ENCODE peak calls at places on chromosomes 4 and X, in nine cellular contexts. H is astrocyte of the spinal cord; I is CD4-positive, alpha-beta T cell; T is ELF-1; C is C1 segment of cervical spinal cord; L is germinal center; V is HT1080; Q is dermis blood vessel endothelial cell; G is NCI-H1436. J is an unnamed sample.

GRCh38 chr4:32858971-32859370 is 2138.8 kb downstream of the PCDH7 start:
- DNase-seq in Q (no peak), L (no peak), H (peak), C (no peak), I (no peak), V (peak), T (no peak), G (no peak), J (no peak)

GRCh38 chrX:127888767-127889166 is 163.4 kb downstream of the ACTRT1 start:
- DNase-seq in L (no peak), G (no peak), H (no peak), Q (no peak), T (no peak), I (no peak), V (no peak), C (no peak), J (no peak)

GRCh38 chr4:109214622-109215350 is 87.7 kb downstream of the COL25A1 start:
- DNase-seq in T (no peak), L (no peak), I (no peak), C (no peak), Q (peak), V (no peak), G (no peak), H (peak), J (no peak)

GRCh38 chrX:134999469-134999868 is 8.7 kb downstream of the SMIM10 start:
- DNase-seq in L (peak), Q (peak), V (peak), I (no peak), H (peak), T (no peak), C (no peak), G (peak), J (peak)

GRCh38 chr4:151784676-151785075 is 23.9 kb upstream of the GATB start:
- DNase-seq in C (no peak), G (no peak), T (no peak), Q (no peak), I (no peak), H (no peak), V (no peak), L (no peak), J (no peak)

GRCh38 chrX:153688900-153689590 is 1.3 kb downstream of the SLC6A8 start:
- DNase-seq in Q (peak), T (no peak), G (no peak), C (peak), I (no peak), H (peak), L (no peak), V (no peak), J (no peak)

GRCh38 chr4:188160406-188160805 is 21.2 kb downstream of the TRIML1 start:
- DNase-seq in C (no peak), V (no peak), H (no peak), Q (no peak), L (no peak), T (peak), G (no peak), I (no peak), J (no peak)

GRCh38 chrX:41026326-41027136 is 58.7 kb upstream of the USP9X start:
- DNase-seq in T (no peak), C (no peak), H (no peak), G (no peak), L (no peak), V (no peak), Q (no peak), I (no peak), J (no peak)

GRCh38 chrX:86946569-86946968 is 571.0 kb upstream of the KLHL4 start:
- DNase-seq in I (no peak), Q (peak), V (no peak), H (no peak), G (peak), C (no peak), T (no peak), L (peak), J (no peak)

J was measured in T-helper 1 cell.